ENCODE peak calls at places on chromosomes 12 and 14, in four cellular contexts. One of them, this sample, is unnamed. For H3K79me2, H3K27me3 and H3K9me2, the result is how much of the 10 kb centered on the place peaks cover.

GRCh38 chr14:53683229-53683628 is 273.4 kb downstream of the BMP4 start:
- DNase-seq in GM23338: no peak
- DNase-seq in PC-3: no peak
- DNase-seq in PC-9: no peak
- DNase-seq in this sample: no peak

GRCh38 chr14:33676135-33676566 is 274.7 kb downstream of the EGLN3 start:
- DNase-seq in GM23338: peak
- DNase-seq in PC-3: peak
- DNase-seq in PC-9: no peak
- DNase-seq in this sample: peak

GRCh38 chr14:103016071-103016470 is 41.3 kb downstream of the CDC42BPB start:
- DNase-seq in GM23338: no peak
- DNase-seq in PC-3: no peak
- DNase-seq in PC-9: peak
- DNase-seq in this sample: no peak

GRCh38 chr12:98403936-98404335 is 111.5 kb upstream of the TMPO start:
- DNase-seq in GM23338: no peak
- DNase-seq in PC-3: no peak
- DNase-seq in PC-9: no peak
- DNase-seq in this sample: no peak

GRCh38 chr12:114340231-114340630 is 65.7 kb downstream of the TBX5 start:
- DNase-seq in GM23338: no peak
- DNase-seq in PC-3: no peak
- DNase-seq in PC-9: no peak
- DNase-seq in this sample: no peak

GRCh38 chr14:95044463-95045254 is 112.7 kb downstream of the DICER1 start:
- DNase-seq in GM23338: peak
- DNase-seq in PC-3: no peak
- DNase-seq in PC-9: no peak
- DNase-seq in this sample: no peak

GRCh38 chr12:96371138-96371786 is 29.0 kb downstream of the CDK17 start:
- DNase-seq in GM23338: no peak
- DNase-seq in PC-3: no peak
- DNase-seq in PC-9: no peak
- DNase-seq in this sample: peak

GRCh38 chr14:68295316-68295816 is 475.8 kb downstream of the RAD51B start:
- DNase-seq in GM23338: no peak
- DNase-seq in PC-3: no peak
- DNase-seq in PC-9: no peak
- DNase-seq in this sample: no peak

GRCh38 chr12:116135209-116135930 is 142.1 kb downstream of the MED13L start:
- DNase-seq in GM23338: no peak
- DNase-seq in PC-3: peak
- DNase-seq in PC-9: peak
- DNase-seq in this sample: no peak

GRCh38 chr14:69698572-69698971 is 68.4 kb upstream of the SRSF5 start:
- DNase-seq in GM23338: no peak
- DNase-seq in PC-3: no peak
- DNase-seq in PC-9: no peak
- DNase-seq in this sample: no peak

GRCh38 chr14:100408350-100409015 is 85.3 kb downstream of the SLC25A47 start:
- DNase-seq in GM23338: no peak
- DNase-seq in PC-3: peak
- DNase-seq in PC-9: no peak
- DNase-seq in this sample: no peak

GRCh38 chr14:77988966-77989365 is 181.2 kb upstream of the NRXN3 start:
- DNase-seq in GM23338: no peak
- DNase-seq in PC-3: peak
- DNase-seq in PC-9: no peak
- DNase-seq in this sample: no peak

GRCh38 chr12:46005151-46005797 is 14.9 kb upstream of the SCAF11 start:
- DNase-seq in GM23338: no peak
- DNase-seq in PC-3: peak
- DNase-seq in PC-9: no peak
- DNase-seq in this sample: no peak

GRCh38 chr14:35963209-35963608 is 137.1 kb downstream of the BRMS1L start:
- DNase-seq in GM23338: peak
- DNase-seq in PC-3: peak
- DNase-seq in PC-9: no peak
- DNase-seq in this sample: no peak

GRCh38 chr14:105392161-105393090 is 5.9 kb upstream of the TEX22 start:
- DNase-seq in GM23338: no peak
- DNase-seq in PC-3: no peak
- DNase-seq in PC-9: no peak
- DNase-seq in this sample: no peak

GRCh38 chr12:79454338-79454777 is 236.4 kb downstream of the PAWR start:
- DNase-seq in GM23338: no peak
- DNase-seq in PC-3: peak
- DNase-seq in PC-9: no peak
- DNase-seq in this sample: no peak

GRCh38 chr14:101508948-101509729 is 52.2 kb upstream of the DIO3 start:
- DNase-seq in GM23338: no peak
- DNase-seq in PC-3: no peak
- DNase-seq in PC-9: no peak
- DNase-seq in this sample: no peak

GRCh38 chr14:49972840-49973239 is 80.0 kb downstream of the ARF6 start:
- DNase-seq in GM23338: no peak
- DNase-seq in PC-3: peak
- DNase-seq in PC-9: peak
- DNase-seq in this sample: peak

GRCh38 chr12:68240079-68240478 is 13.3 kb downstream of the IL22 start:
- DNase-seq in GM23338: no peak
- DNase-seq in PC-3: peak
- DNase-seq in PC-9: peak
- DNase-seq in this sample: no peak

GRCh38 chr14:104441275-104442106 is 138.1 kb upstream of the C14orf180 start:
- DNase-seq in GM23338: no peak
- DNase-seq in PC-3: no peak
- DNase-seq in PC-9: no peak
- DNase-seq in this sample: no peak

GRCh38 chr14:34693228-34693939 is 21.0 kb downstream of the CFL2 start:
- DNase-seq in GM23338: peak
- DNase-seq in PC-3: peak
- DNase-seq in PC-9: peak
- DNase-seq in this sample: no peak

GRCh38 chr14:85428926-85429325 is 101.0 kb upstream of the FLRT2 start:
- DNase-seq in GM23338: no peak
- DNase-seq in PC-3: no peak
- DNase-seq in PC-9: no peak
- DNase-seq in this sample: no peak

GRCh38 chr14:76078501-76078900 is 73.2 kb upstream of the GPATCH2L start:
- DNase-seq in GM23338: no peak
- DNase-seq in PC-3: no peak
- DNase-seq in PC-9: no peak
- DNase-seq in this sample: no peak

GRCh38 chr14:53193193-53193592 is 40.1 kb upstream of the DDHD1 start:
- DNase-seq in GM23338: no peak
- DNase-seq in PC-3: peak
- DNase-seq in PC-9: no peak
- DNase-seq in this sample: no peak

GRCh38 chr12:48827026-48827425 is 8.7 kb downstream of the CACNB3 start:
- DNase-seq in GM23338: no peak
- DNase-seq in PC-3: no peak
- DNase-seq in PC-9: no peak
- DNase-seq in this sample: no peak

GRCh38 chr12:125434936-125435443 is 369.8 kb downstream of the AACS start:
- DNase-seq in GM23338: no peak
- DNase-seq in PC-3: no peak
- DNase-seq in PC-9: no peak
- DNase-seq in this sample: no peak

GRCh38 chr14:105353163-105353562 is 38.6 kb downstream of the PACS2 start:
- DNase-seq in GM23338: no peak
- DNase-seq in PC-3: no peak
- DNase-seq in PC-9: no peak
- DNase-seq in this sample: no peak

GRCh38 chr12:131852551-131853299 is 24.5 kb downstream of the MMP17 start:
- DNase-seq in GM23338: no peak
- DNase-seq in PC-3: no peak
- DNase-seq in PC-9: no peak
- DNase-seq in this sample: no peak

GRCh38 chr12:9667403-9667802 is 2.1 kb upstream of the CLEC2D start:
- DNase-seq in GM23338: no peak
- DNase-seq in PC-3: no peak
- DNase-seq in PC-9: no peak
- DNase-seq in this sample: peak

GRCh38 chr12:12442548-12443071 is 85.7 kb downstream of the BORCS5 start:
- DNase-seq in GM23338: no peak
- DNase-seq in PC-3: peak
- DNase-seq in PC-9: no peak
- DNase-seq in this sample: no peak

GRCh38 chr12:12439636-12440035 is 82.8 kb downstream of the BORCS5 start:
- DNase-seq in GM23338: no peak
- DNase-seq in PC-3: peak
- DNase-seq in PC-9: no peak
- DNase-seq in this sample: no peak

GRCh38 chr12:12443482-12443881 is 86.6 kb downstream of the BORCS5 start:
- DNase-seq in GM23338: no peak
- DNase-seq in PC-3: no peak
- DNase-seq in PC-9: no peak
- DNase-seq in this sample: no peak

GRCh38 chr12:12441051-12441807 is 84.4 kb downstream of the BORCS5 start:
- DNase-seq in GM23338: no peak
- DNase-seq in PC-3: no peak
- DNase-seq in PC-9: no peak
- DNase-seq in this sample: no peak

DNA sequence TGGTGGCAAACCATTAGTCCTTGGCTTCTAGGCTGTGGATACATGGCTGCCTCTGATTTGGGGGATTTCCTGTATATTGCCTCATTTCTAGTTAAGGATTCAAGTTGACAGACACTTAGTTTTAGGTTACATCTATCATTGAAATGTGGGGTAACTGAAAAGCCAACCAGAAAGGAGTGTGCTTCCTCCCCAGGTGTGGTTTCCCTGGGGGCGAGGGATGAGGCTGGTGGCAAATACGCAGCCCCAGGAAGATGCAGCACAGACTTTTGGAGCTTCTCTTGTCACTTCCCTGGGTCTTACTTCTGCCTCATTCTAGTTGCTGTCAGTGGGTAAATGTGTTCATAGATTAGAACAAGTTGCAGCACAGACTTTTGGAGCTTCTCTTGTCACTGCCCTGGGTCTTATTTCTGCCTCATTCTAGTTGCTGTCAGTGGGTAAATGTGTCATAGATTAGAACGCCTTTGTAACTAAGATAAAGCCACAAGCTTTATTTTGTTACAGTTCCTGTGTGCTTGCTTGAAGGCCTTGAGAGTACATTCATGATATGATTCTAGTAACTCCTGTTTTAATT is 85.1 kb downstream of the BORCS5 start:
- DNase-seq in GM23338: no peak
- DNase-seq in PC-3: peak
- DNase-seq in PC-9: no peak
- DNase-seq in this sample: no peak
- H3K79me2 ChIP-seq in GM23338: under half
- H3K79me2 ChIP-seq in PC-3: under half
- H3K79me2 ChIP-seq in PC-9: under half
- H3K79me2 ChIP-seq in this sample: under half

GRCh38 chr12:53869500-53869899 is 69.1 kb upstream of the HOXC13 start:
- DNase-seq in GM23338: no peak
- DNase-seq in PC-3: peak
- DNase-seq in PC-9: peak
- DNase-seq in this sample: no peak

GRCh38 chr12:53867216-53868012 is 71.2 kb upstream of the HOXC13 start:
- DNase-seq in GM23338: peak
- DNase-seq in PC-3: peak
- DNase-seq in PC-9: peak
- DNase-seq in this sample: no peak

GRCh38 chr12:53868516-53868986 is 70.1 kb upstream of the HOXC13 start:
- DNase-seq in GM23338: peak
- DNase-seq in PC-3: peak
- DNase-seq in PC-9: peak
- DNase-seq in this sample: no peak

GRCh38 chr12:53870122-53870521 is 68.5 kb upstream of the HOXC13 start:
- DNase-seq in GM23338: peak
- DNase-seq in PC-3: no peak
- DNase-seq in PC-9: no peak
- DNase-seq in this sample: no peak

DNA sequence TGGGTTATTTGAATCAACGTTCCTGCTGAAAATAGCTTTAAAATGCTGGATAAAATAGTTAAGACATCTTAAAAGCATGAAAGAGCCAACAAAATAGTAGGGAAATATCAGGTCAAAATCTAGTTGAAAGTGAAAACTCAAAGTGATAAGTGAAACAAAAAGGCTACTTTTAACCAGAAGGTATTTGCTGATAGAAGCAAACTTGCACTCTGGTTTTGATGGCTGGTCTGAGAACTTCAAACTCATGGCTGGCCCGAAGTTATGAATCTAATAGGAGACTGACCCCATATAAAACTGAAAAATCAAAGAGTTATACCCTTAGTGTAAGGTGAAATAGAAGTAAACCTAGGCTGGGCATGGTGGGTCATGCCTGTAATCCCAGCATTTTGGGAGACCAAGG is 66.3 kb upstream of the HOXC13 start:
- DNase-seq in GM23338: no peak
- DNase-seq in PC-3: no peak
- DNase-seq in PC-9: no peak
- DNase-seq in this sample: peak
- H3K27me3 ChIP-seq in GM23338: under half
- H3K27me3 ChIP-seq in PC-3: under half
- H3K27me3 ChIP-seq in PC-9: under half
- H3K27me3 ChIP-seq in this sample: half or more

GRCh38 chr12:118145113-118145797 is 9.3 kb downstream of the PEBP1 start:
- DNase-seq in GM23338: no peak
- DNase-seq in PC-3: no peak
- DNase-seq in PC-9: no peak
- DNase-seq in this sample: no peak

GRCh38 chr12:118145798-118146156 is 9.9 kb downstream of the PEBP1 start:
- DNase-seq in GM23338: no peak
- DNase-seq in PC-3: no peak
- DNase-seq in PC-9: no peak
- DNase-seq in this sample: no peak

GRCh38 chr12:118150625-118151024 is 14.7 kb downstream of the PEBP1 start:
- DNase-seq in GM23338: no peak
- DNase-seq in PC-3: no peak
- DNase-seq in PC-9: no peak
- DNase-seq in this sample: no peak

GRCh38 chr12:118151755-118152154 is 15.8 kb downstream of the PEBP1 start:
- DNase-seq in GM23338: no peak
- DNase-seq in PC-3: no peak
- DNase-seq in PC-9: no peak
- DNase-seq in this sample: no peak

DNA sequence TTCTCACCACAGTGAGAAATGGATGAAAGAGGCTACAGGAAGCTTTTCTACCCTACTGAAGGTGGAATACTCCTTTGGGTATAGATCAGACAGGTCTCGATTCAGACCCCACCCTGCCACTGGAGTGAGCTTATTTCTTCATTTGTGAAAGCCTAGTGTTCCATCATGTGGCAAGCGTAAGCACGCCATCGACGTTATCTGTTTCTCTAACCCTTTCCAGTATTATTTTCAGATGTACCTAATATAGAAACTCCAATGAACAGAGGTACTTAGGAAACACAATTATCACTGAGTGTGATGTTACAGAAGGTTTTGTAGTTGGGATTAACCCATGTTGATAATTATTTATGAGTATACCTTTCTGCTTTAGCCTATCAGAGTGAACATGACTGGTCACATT is 12.4 kb downstream of the PEBP1 start:
- DNase-seq in GM23338: no peak
- DNase-seq in PC-3: no peak
- DNase-seq in PC-9: no peak
- DNase-seq in this sample: no peak
- H3K9me2 ChIP-seq in GM23338: under half
- H3K9me2 ChIP-seq in PC-3: under half
- H3K9me2 ChIP-seq in PC-9: under half
- H3K9me2 ChIP-seq in this sample: under half

GRCh38 chr12:124385219-124385969 is 90.5 kb downstream of the RFLNA start:
- DNase-seq in GM23338: no peak
- DNase-seq in PC-3: peak
- DNase-seq in PC-9: peak
- DNase-seq in this sample: no peak
- H3K79me2 ChIP-seq in GM23338: under half
- H3K79me2 ChIP-seq in PC-3: half or more
- H3K79me2 ChIP-seq in PC-9: half or more
- H3K79me2 ChIP-seq in this sample: under half

This sample was measured in MM.1S.